ENCODE peak calls at places on chromosomes 13 and 19, in five cellular contexts. X is AG09309, J is Panc1, W is Peyer's patch, D is cardiac fibroblast. Q is an unnamed sample.

GRCh38 chr19:53333071-53333465 is 481 bp upstream of the ZNF845 start:
- DNase-seq in X (no peak), J (no peak), W (peak), D (no peak), Q (no peak)

GRCh38 chr19:33819875-33820781 is 23.5 kb downstream of the KCTD15 start:
- DNase-seq in X (no peak), J (no peak), W (peak), D (peak), Q (peak)

GRCh38 chr19:42288881-42289555 is 12.9 kb upstream of the PRR19 start:
- DNase-seq in X (no peak), J (no peak), W (no peak), D (no peak), Q (no peak)

GRCh38 chr19:8610041-8610927 is at the start of gene ADAMTS10:
- DNase-seq in X (no peak), J (no peak), W (peak), D (peak), Q (no peak)

GRCh38 chr13:94309997-94310842 is 169.3 kb downstream of the DCT start:
- DNase-seq in X (peak), J (no peak), W (no peak), D (peak), Q (peak)

GRCh38 chr19:20482721-20483120 is 82.9 kb downstream of the ZNF737 start:
- DNase-seq in X (no peak), J (no peak), W (no peak), D (no peak), Q (no peak)

GRCh38 chr13:66111628-66112027 is 1118.5 kb downstream of the PCDH9 start:
- DNase-seq in X (no peak), J (no peak), W (no peak), D (no peak), Q (no peak)

GRCh38 chr13:97975280-97975850 is 21.9 kb downstream of the IPO5 start:
- DNase-seq in X (no peak), J (no peak), W (no peak), D (no peak), Q (no peak)

GRCh38 chr13:93244141-93244917 is 17.7 kb downstream of the GPC6 start:
- DNase-seq in X (no peak), J (no peak), W (no peak), D (peak), Q (peak)

GRCh38 chr19:16901491-16902175 is 12.8 kb downstream of the F2RL3 start:
- DNase-seq in X (no peak), J (no peak), W (no peak), D (no peak), Q (no peak)

GRCh38 chr13:80906860-80907259 is 565.9 kb upstream of the SPRY2 start:
- DNase-seq in X (no peak), J (no peak), W (no peak), D (no peak), Q (no peak)

GRCh38 chr13:72390909-72391308 is 336.5 kb downstream of the MZT1 start:
- DNase-seq in X (no peak), J (no peak), W (no peak), D (no peak), Q (peak)

GRCh38 chr13:39370554-39370953 is 232.4 kb downstream of the LHFPL6 start:
- DNase-seq in X (peak), J (no peak), W (no peak), D (no peak), Q (peak)

GRCh38 chr19:47357788-47358680 is 8.9 kb downstream of the DHX34 start:
- DNase-seq in X (no peak), J (no peak), W (no peak), D (no peak), Q (peak)
- TF ChIP-seq CTCF in X (peak), J (no peak), W (no peak), D (peak), Q (peak)

GRCh38 chr19:3873151-3873550 is 4.3 kb upstream of the ZFR2 start:
- DNase-seq in X (no peak), J (no peak), W (no peak), D (no peak), Q (no peak)

GRCh38 chr19:3863648-3864047 is 5.2 kb downstream of the ZFR2 start:
- DNase-seq in X (no peak), J (no peak), W (no peak), D (no peak), Q (no peak)

GRCh38 chr19:3867971-3868769 is 668 bp downstream of the ZFR2 start:
- DNase-seq in X (no peak), J (no peak), W (no peak), D (no peak), Q (no peak)

GRCh38 chr19:3866798-3867638 is 1.8 kb downstream of the ZFR2 start:
- DNase-seq in X (no peak), J (no peak), W (no peak), D (no peak), Q (no peak)

GRCh38 chr19:3868770-3869456 is at the start of gene ZFR2:
- DNase-seq in X (no peak), J (no peak), W (no peak), D (no peak), Q (no peak)
- H3K4me3 ChIP-seq in X (no peak), J (no peak), W (no peak), D (no peak), Q (no peak)

GRCh38 chr19:7250951-7251350 is 43.3 kb downstream of the INSR start:
- DNase-seq in X (no peak), J (no peak), W (no peak), D (no peak), Q (no peak)

GRCh38 chr19:7252364-7252763 is 41.9 kb downstream of the INSR start:
- DNase-seq in X (no peak), J (no peak), W (no peak), D (no peak), Q (no peak)

GRCh38 chr19:7251502-7251901 is 42.7 kb downstream of the INSR start:
- DNase-seq in X (no peak), J (no peak), W (no peak), D (no peak), Q (no peak)

GRCh38 chr19:7247160-7247559 is 47.1 kb downstream of the INSR start:
- DNase-seq in X (no peak), J (no peak), W (no peak), D (no peak), Q (no peak)

GRCh38 chr19:7250057-7250596 is 44.1 kb downstream of the INSR start:
- DNase-seq in X (no peak), J (no peak), W (no peak), D (no peak), Q (no peak)
- TF ChIP-seq CTCF in X (no peak), J (no peak), W (no peak), D (no peak), Q (no peak)

DNA sequence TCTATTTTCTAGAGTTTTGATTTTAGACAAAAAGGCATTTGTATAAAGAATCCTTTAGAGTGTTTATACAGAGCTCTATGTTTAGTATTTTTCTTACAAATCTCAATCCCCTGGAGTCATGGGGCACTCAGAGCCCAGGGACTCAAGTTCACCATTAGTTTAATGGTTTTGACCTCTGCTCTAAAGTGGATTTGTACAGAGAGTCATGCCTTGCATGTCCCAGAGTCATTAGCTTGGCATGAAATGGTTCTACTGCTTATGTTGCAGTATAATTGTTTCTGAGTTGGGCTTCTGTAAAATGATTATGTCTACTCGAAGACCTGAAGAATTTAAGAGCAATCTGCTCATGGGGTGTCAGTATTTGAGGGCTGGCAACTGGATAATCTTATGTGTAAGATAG is 406.2 kb downstream of the DLEU7 start:
- DNase-seq in X (no peak), J (no peak), W (no peak), D (no peak), Q (no peak)
- H3K4me3 ChIP-seq in X (no peak), J (no peak), W (no peak), D (no peak), Q (no peak)

DNA sequence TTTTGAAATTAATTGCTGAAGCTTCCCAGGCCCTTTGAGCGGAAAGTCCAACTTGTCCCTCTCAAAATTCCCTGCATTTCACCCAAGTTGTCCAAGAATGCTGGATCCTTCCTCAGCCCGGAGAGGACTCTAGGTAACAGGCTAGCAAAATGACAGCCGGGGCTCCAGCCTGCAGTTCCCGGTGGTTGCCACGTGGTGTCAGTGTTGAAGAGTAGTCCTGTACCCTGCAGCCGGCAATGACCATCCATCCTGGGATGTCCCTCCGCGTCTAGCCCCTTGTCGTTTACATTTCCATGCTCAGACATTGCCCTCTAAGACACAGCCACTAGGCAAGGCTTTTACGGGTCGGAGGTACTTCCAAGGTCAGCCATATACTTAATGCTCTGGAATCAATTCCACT is 31.4 kb upstream of the MTIF3 start:
- DNase-seq in X (no peak), J (no peak), W (peak), D (peak), Q (peak)
- TF ChIP-seq CTCF in X (peak), J (peak), W (peak), D (peak), Q (peak)

DNA sequence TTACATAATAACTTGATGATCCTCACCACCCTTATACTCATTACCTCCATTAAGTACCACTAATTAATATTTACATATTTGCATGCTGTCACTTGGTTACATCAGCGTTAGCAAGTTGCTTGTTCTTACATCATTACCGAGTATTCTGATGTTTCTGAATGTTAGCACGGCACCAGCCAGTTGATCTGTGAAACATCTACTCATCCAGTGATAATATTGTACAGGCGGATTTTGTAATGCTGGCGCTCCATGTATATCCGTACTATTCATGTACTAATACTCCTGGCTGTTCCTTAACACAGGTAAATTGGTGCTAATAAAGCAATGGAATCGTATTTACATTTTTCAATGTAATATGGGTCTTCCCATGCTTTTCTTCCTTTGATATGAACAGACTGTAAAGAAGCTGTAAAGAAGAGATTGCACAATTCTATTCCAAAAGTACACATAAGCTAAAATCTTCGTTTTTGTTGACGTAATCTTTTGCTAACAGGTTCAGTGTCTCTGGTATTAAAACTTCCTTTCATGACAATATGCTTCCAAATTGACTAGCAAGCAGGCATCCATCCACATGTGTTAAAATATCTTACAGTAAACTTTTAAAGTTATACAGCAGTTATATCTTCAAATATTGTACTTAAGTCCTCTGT is 19.5 kb upstream of the SGCG start:
- DNase-seq in X (no peak), J (no peak), W (no peak), D (no peak), Q (no peak)
- H3K4me3 ChIP-seq in X (no peak), J (no peak), W (no peak), D (no peak), Q (no peak)

GRCh38 chr13:111382877-111383276 is 62.4 kb downstream of the TEX29 start:
- DNase-seq in X (no peak), J (no peak), W (no peak), D (no peak), Q (no peak)
- TF ChIP-seq CTCF in X (no peak), J (no peak), W (no peak), D (no peak), Q (no peak)

GRCh38 chr19:11450570-11451326 is 15.3 kb downstream of the PRKCSH start:
- DNase-seq in X (no peak), J (no peak), W (no peak), D (no peak), Q (no peak)

GRCh38 chr19:11452814-11453335 is 17.4 kb downstream of the PRKCSH start:
- DNase-seq in X (no peak), J (no peak), W (no peak), D (no peak), Q (no peak)

GRCh38 chr19:11453468-11454341 is 18.3 kb downstream of the PRKCSH start:
- DNase-seq in X (no peak), J (no peak), W (no peak), D (no peak), Q (no peak)

GRCh38 chr19:11451942-11452813 is 16.7 kb downstream of the PRKCSH start:
- DNase-seq in X (no peak), J (no peak), W (no peak), D (no peak), Q (no peak)

GRCh38 chr19:11451327-11451941 is 16.0 kb downstream of the PRKCSH start:
- DNase-seq in X (no peak), J (no peak), W (no peak), D (no peak), Q (no peak)
- H3K4me3 ChIP-seq in X (no peak), J (no peak), W (no peak), D (no peak), Q (no peak)

GRCh38 chr19:7597689-7598088 is 2.0 kb downstream of the CAMSAP3 start:
- DNase-seq in X (no peak), J (no peak), W (no peak), D (no peak), Q (peak)
- TF ChIP-seq CTCF in X (no peak), J (no peak), W (no peak), D (no peak), Q (no peak)

GRCh38 chr13:99959538-99960230 is 11.9 kb downstream of the ZIC5 start:
- DNase-seq in X (no peak), J (no peak), W (no peak), D (no peak), Q (no peak)
- H3K4me3 ChIP-seq in X (peak), J (peak), W (no peak), D (peak), Q (no peak)

Q was measured in epithelial cell of esophagus.